ENCODE peak calls at places on chromosomes 5 and 9, in five cellular contexts. S is A549, X is stomach, I is ovary, U is GM12878. G is an unnamed sample.

GRCh38 chr9:120261419-120261818 is 318.5 kb downstream of the CDK5RAP2 start:
- DNase-seq in S (no peak), X (no peak), I (no peak), U (no peak), G (no peak)

GRCh38 chr5:97002983-97003382 is 67.1 kb downstream of the LNPEP start:
- DNase-seq in S (no peak), X (no peak), I (no peak), U (no peak), G (no peak)

GRCh38 chr9:137506702-137507171 is 43.5 kb downstream of the PNPLA7 start:
- DNase-seq in S (no peak), X (no peak), I (no peak), U (no peak), G (peak; percentile 56)

GRCh38 chr9:91359734-91360470 is 1.8 kb downstream of the AUH start:
- DNase-seq in S (no peak), X (no peak), I (no peak), U (no peak), G (no peak)

GRCh38 chr9:114274217-114274616 is 48.7 kb upstream of the ORM1 start:
- DNase-seq in S (no peak), X (no peak), I (peak; percentile 8), U (no peak), G (peak; percentile 14)

GRCh38 chr5:67732921-67733320 is 482.6 kb upstream of the PIK3R1 start:
- DNase-seq in S (no peak), X (no peak), I (no peak), U (no peak), G (no peak)

GRCh38 chr9:124128568-124128967 is 117.0 kb downstream of the LHX2 start:
- DNase-seq in S (peak; percentile 29), X (no peak), I (no peak), U (no peak), G (no peak)

GRCh38 chr5:159773062-159773924 is 143.0 kb upstream of the ADRA1B start:
- DNase-seq in S (peak; percentile 76), X (peak; percentile 77), I (peak; percentile 91), U (no peak), G (peak; percentile 91)

GRCh38 chr5:143440448-143441102 is 37.1 kb upstream of the NR3C1 start:
- DNase-seq in S (no peak), X (no peak), I (no peak), U (no peak), G (no peak)

GRCh38 chr5:181043285-181044092 is 3.4 kb downstream of the BTNL9 start:
- DNase-seq in S (peak; percentile 44), X (no peak), I (no peak), U (no peak), G (no peak)
- TF ChIP-seq CTCF in S (peak; percentile 24), X (no peak), I (no peak), U (peak; percentile 48), G (no peak)

GRCh38 chr9:35072461-35073275 is at the start of gene VCP:
- DNase-seq in S (peak; percentile 99), X (peak; percentile 98), I (peak; percentile 98), U (peak; percentile 98), G (peak; percentile 99)
- TF ChIP-seq EP300 in S (no peak), X (no peak), I (no peak), U (no peak), G (no peak)

GRCh38 chr5:141369994-141370848 is at the start of gene PCDHGB3:
- DNase-seq in S (peak; percentile 55), X (no peak), I (no peak), U (no peak), G (no peak)

GRCh38 chr5:141362719-141363118 is 1.2 kb upstream of the PCDHGA5 start:
- DNase-seq in S (no peak), X (no peak), I (no peak), U (no peak), G (no peak)

GRCh38 chr5:141371572-141372475 is 1.8 kb downstream of the PCDHGB3 start:
- DNase-seq in S (no peak), X (no peak), I (no peak), U (no peak), G (no peak)

GRCh38 chr5:141363952-141364660 is at the start of gene PCDHGA5:
- DNase-seq in S (peak; percentile 46), X (no peak), I (no peak), U (no peak), G (no peak)

DNA sequence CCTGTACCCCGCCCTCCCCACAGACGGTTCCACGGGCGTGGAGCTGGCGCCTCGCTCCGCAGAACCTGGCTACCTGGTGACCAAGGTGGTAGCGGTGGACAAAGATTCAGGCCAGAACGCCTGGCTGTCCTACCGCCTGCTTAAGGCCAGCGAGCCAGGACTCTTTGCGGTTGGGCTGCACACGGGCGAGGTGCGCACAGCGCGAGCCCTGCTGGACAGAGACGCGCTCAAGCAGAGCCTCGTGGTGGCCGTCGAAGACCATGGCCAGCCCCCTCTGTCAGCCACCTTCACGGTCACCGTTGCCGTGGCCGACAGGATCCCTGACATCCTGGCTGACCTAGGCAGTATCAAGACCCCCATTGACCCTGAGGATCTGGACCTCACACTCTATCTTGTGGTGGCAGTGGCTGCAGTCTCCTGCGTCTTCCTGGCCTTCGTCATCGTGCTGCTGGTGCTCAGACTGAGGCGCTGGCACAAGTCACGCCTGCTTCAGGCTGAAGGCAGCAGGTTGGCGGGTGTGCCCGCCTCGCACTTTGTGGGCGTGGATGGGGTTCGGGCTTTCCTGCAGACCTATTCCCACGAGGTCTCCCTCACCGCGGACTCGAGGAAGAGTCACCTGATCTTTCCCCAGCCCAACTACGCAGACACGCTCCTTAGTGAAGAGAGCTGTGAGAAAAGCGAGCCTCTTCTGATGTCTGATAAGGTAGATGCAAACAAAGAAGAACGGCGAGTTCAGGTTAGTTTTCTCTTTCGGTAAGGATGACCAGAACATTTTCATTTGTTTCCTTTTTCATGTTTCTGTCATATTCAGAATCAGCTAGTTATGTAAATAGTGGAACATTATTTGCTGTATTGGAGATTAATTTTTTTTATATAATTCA is 2.3 kb downstream of the PCDHGA5 start:
- DNase-seq in S (no peak), X (no peak), I (no peak), U (no peak), G (no peak)
- H3K9me3 ChIP-seq in S (peaks cover 47% of the 10 kb centered on the region), X (peaks cover 95% of the 10 kb centered on the region), I (peaks cover 53% of the 10 kb centered on the region), U (peaks cover 13% of the 10 kb centered on the region), G (peaks cover 51% of the 10 kb centered on the region)

GRCh38 chr9:2469681-2470141 is 151.9 kb upstream of the VLDLR start:
- DNase-seq in S (peak; percentile 48), X (peak; percentile 31), I (peak; percentile 56), U (peak; percentile 7), G (no peak)
- TF ChIP-seq CTCF in S (peak; percentile 30), X (no peak), I (no peak), U (peak; percentile 36), G (no peak)

GRCh38 chr9:104993291-104993963 is 65.5 kb upstream of the ABCA1 start:
- DNase-seq in S (no peak), X (peak; percentile 52), I (no peak), U (no peak), G (peak; percentile 97)
- TF ChIP-seq EP300 in S (no peak), X (peak; percentile 58), I (no peak), U (no peak), G (peak; percentile 81)

DNA sequence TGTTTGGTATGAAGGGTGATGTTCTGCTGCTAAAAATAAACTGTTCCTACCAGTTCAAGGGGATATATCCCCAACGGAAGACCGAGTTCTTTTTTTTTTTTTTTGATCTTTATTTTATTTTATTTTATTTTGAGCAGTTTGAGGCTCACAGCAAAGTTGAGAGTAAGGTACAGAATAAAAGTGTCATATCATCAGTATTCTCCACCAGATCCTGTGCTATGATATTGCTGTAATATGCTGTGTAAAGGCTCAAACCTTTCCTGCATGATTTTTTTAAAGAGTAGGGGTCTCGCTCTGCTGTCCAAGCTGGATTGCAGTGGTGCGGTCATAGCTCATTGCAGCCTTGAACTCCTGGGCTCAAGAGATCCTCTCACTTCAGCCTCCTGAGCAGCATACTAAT is 34.8 kb upstream of the DHFR start:
- DNase-seq in S (no peak), X (no peak), I (no peak), U (no peak), G (no peak)
- H3K9me3 ChIP-seq in S (no peaks in the 10 kb centered on the region), X (no peaks in the 10 kb centered on the region), I (no peaks in the 10 kb centered on the region), U (no peaks in the 10 kb centered on the region), G (no peaks in the 10 kb centered on the region)